ENCODE peak calls at places on chromosomes 5 and 9, in four cellular contexts. One of them, this sample, is unnamed. For H3K27me3, the result is how much of the 10 kb centered on the place peaks cover.

GRCh38 chr5:172115541-172115982 is 72.5 kb downstream of the STK10 start:
- DNase-seq in astrocyte: no peak
- DNase-seq in IMR-90: no peak
- DNase-seq in left ventricle myocardium inferior: no peak
- DNase-seq in this sample: no peak

GRCh38 chr9:4680178-4680535 is 788 bp downstream of the CDC37L1 start:
- DNase-seq in IMR-90: no peak
- DNase-seq in left ventricle myocardium inferior: no peak
- DNase-seq in astrocyte: no peak
- DNase-seq in this sample: no peak

GRCh38 chr9:16514131-16514530 is 356.3 kb downstream of the BNC2 start:
- DNase-seq in IMR-90: no peak
- DNase-seq in astrocyte: no peak
- DNase-seq in left ventricle myocardium inferior: no peak
- DNase-seq in this sample: no peak

GRCh38 chr5:16528382-16528849 is 62.8 kb upstream of the ZNF622 start:
- DNase-seq in astrocyte: no peak
- DNase-seq in left ventricle myocardium inferior: no peak
- DNase-seq in IMR-90: no peak
- DNase-seq in this sample: no peak

GRCh38 chr5:10303699-10304170 is 4.0 kb downstream of the CMBL start:
- DNase-seq in left ventricle myocardium inferior: no peak
- DNase-seq in IMR-90: no peak
- DNase-seq in astrocyte: no peak
- DNase-seq in this sample: no peak

GRCh38 chr9:6229604-6230003 is 14.0 kb downstream of the IL33 start:
- DNase-seq in astrocyte: no peak
- DNase-seq in IMR-90: peak
- DNase-seq in left ventricle myocardium inferior: no peak
- DNase-seq in this sample: peak

GRCh38 chr5:179612577-179613459 is 10.7 kb downstream of the HNRNPH1 start:
- DNase-seq in left ventricle myocardium inferior: no peak
- DNase-seq in IMR-90: no peak
- DNase-seq in astrocyte: no peak
- DNase-seq in this sample: no peak

GRCh38 chr5:35851282-35851681 is 5.4 kb upstream of the IL7R start:
- DNase-seq in IMR-90: peak
- DNase-seq in astrocyte: peak
- DNase-seq in left ventricle myocardium inferior: no peak
- DNase-seq in this sample: no peak

GRCh38 chr9:113646946-113647914 is 183.7 kb downstream of the RGS3 start:
- DNase-seq in IMR-90: no peak
- DNase-seq in left ventricle myocardium inferior: no peak
- DNase-seq in astrocyte: no peak
- DNase-seq in this sample: no peak

GRCh38 chr5:76332102-76332501 is 71.0 kb upstream of the IQGAP2 start:
- DNase-seq in astrocyte: no peak
- DNase-seq in IMR-90: no peak
- DNase-seq in left ventricle myocardium inferior: no peak
- DNase-seq in this sample: no peak

GRCh38 chr9:115327441-115328122 is 209.6 kb upstream of the TNC start:
- DNase-seq in astrocyte: peak
- DNase-seq in IMR-90: peak
- DNase-seq in left ventricle myocardium inferior: no peak
- DNase-seq in this sample: no peak

GRCh38 chr9:9718691-9719090 is 894.1 kb downstream of the PTPRD start:
- DNase-seq in left ventricle myocardium inferior: no peak
- DNase-seq in astrocyte: no peak
- DNase-seq in IMR-90: no peak
- DNase-seq in this sample: no peak

GRCh38 chr9:131635285-131635684 is 90.0 kb downstream of the PRRT1B start:
- DNase-seq in astrocyte: peak
- DNase-seq in IMR-90: peak
- DNase-seq in left ventricle myocardium inferior: peak
- DNase-seq in this sample: peak

GRCh38 chr5:157312492-157312891 is 46.6 kb downstream of the CYFIP2 start:
- DNase-seq in left ventricle myocardium inferior: no peak
- DNase-seq in astrocyte: peak
- DNase-seq in IMR-90: peak
- DNase-seq in this sample: peak

GRCh38 chr9:114034176-114034575 is 43.9 kb downstream of the AMBP start:
- DNase-seq in astrocyte: no peak
- DNase-seq in left ventricle myocardium inferior: no peak
- DNase-seq in IMR-90: no peak
- DNase-seq in this sample: no peak

GRCh38 chr5:76029739-76030138 is 53.4 kb upstream of the SV2C start:
- DNase-seq in IMR-90: no peak
- DNase-seq in astrocyte: no peak
- DNase-seq in left ventricle myocardium inferior: no peak
- DNase-seq in this sample: no peak

GRCh38 chr9:130498298-130498917 is 53.6 kb downstream of the ASS1 start:
- DNase-seq in left ventricle myocardium inferior: no peak
- DNase-seq in astrocyte: no peak
- DNase-seq in IMR-90: no peak
- DNase-seq in this sample: no peak

GRCh38 chr5:120614512-120614911 is 150.4 kb downstream of the PRR16 start:
- DNase-seq in left ventricle myocardium inferior: no peak
- DNase-seq in astrocyte: peak
- DNase-seq in IMR-90: peak
- DNase-seq in this sample: peak

GRCh38 chr5:67209141-67209771 is 12.7 kb upstream of the CD180 start:
- DNase-seq in IMR-90: peak
- DNase-seq in left ventricle myocardium inferior: peak
- DNase-seq in astrocyte: peak
- DNase-seq in this sample: peak

GRCh38 chr5:81802625-81803024 is 51.7 kb upstream of the SSBP2 start:
- DNase-seq in IMR-90: no peak
- DNase-seq in astrocyte: no peak
- DNase-seq in left ventricle myocardium inferior: no peak
- DNase-seq in this sample: no peak

GRCh38 chr5:6710078-6710477 is 3.2 kb upstream of the TENT4A start:
- DNase-seq in astrocyte: no peak
- DNase-seq in IMR-90: no peak
- DNase-seq in left ventricle myocardium inferior: no peak
- DNase-seq in this sample: no peak

GRCh38 chr9:121316852-121317373 is 49.0 kb downstream of the GSN start:
- DNase-seq in IMR-90: no peak
- DNase-seq in astrocyte: no peak
- DNase-seq in left ventricle myocardium inferior: no peak
- DNase-seq in this sample: no peak

GRCh38 chr5:61020415-61020814 is 75.4 kb downstream of the NDUFAF2 start:
- DNase-seq in astrocyte: peak
- DNase-seq in left ventricle myocardium inferior: no peak
- DNase-seq in IMR-90: peak
- DNase-seq in this sample: peak

GRCh38 chr5:7680260-7680659 is 170.7 kb downstream of the CFAP90 start:
- DNase-seq in astrocyte: peak
- DNase-seq in left ventricle myocardium inferior: no peak
- DNase-seq in IMR-90: no peak
- DNase-seq in this sample: no peak

GRCh38 chr5:32833621-32834102 is 122.5 kb downstream of the NPR3 start:
- DNase-seq in IMR-90: no peak
- DNase-seq in left ventricle myocardium inferior: no peak
- DNase-seq in astrocyte: no peak
- DNase-seq in this sample: no peak

GRCh38 chr5:91794856-91795548 is 411.9 kb upstream of the ARRDC3 start:
- DNase-seq in IMR-90: no peak
- DNase-seq in astrocyte: no peak
- DNase-seq in left ventricle myocardium inferior: no peak
- DNase-seq in this sample: peak

GRCh38 chr5:80885698-80886000 is 74.5 kb upstream of the RASGRF2 start:
- DNase-seq in astrocyte: no peak
- DNase-seq in IMR-90: no peak
- DNase-seq in left ventricle myocardium inferior: no peak
- DNase-seq in this sample: no peak

GRCh38 chr9:69030851-69031645 is 4.5 kb upstream of the FXN start:
- DNase-seq in astrocyte: peak
- DNase-seq in IMR-90: peak
- DNase-seq in left ventricle myocardium inferior: no peak
- DNase-seq in this sample: no peak

GRCh38 chr9:120931278-120932085 is 4.9 kb upstream of the TRAF1 start:
- DNase-seq in IMR-90: peak
- DNase-seq in astrocyte: peak
- DNase-seq in left ventricle myocardium inferior: no peak
- DNase-seq in this sample: no peak

GRCh38 chr9:75451505-75451904 is 363.2 kb downstream of the OSTF1 start:
- DNase-seq in left ventricle myocardium inferior: no peak
- DNase-seq in astrocyte: no peak
- DNase-seq in IMR-90: no peak
- DNase-seq in this sample: no peak

GRCh38 chr9:86142973-86143372 is 43.6 kb upstream of the GOLM1 start:
- DNase-seq in astrocyte: no peak
- DNase-seq in left ventricle myocardium inferior: no peak
- DNase-seq in IMR-90: no peak
- DNase-seq in this sample: no peak

GRCh38 chr5:131373265-131373664 is 109.4 kb downstream of the CDC42SE2 start:
- DNase-seq in astrocyte: no peak
- DNase-seq in left ventricle myocardium inferior: no peak
- DNase-seq in IMR-90: no peak
- DNase-seq in this sample: no peak

GRCh38 chr5:149677721-149678120 is 52.4 kb upstream of the PPARGC1B start:
- DNase-seq in IMR-90: no peak
- DNase-seq in left ventricle myocardium inferior: peak
- DNase-seq in astrocyte: no peak
- DNase-seq in this sample: no peak

GRCh38 chr9:129601082-129601674 is 19.7 kb downstream of the C9orf50 start:
- DNase-seq in left ventricle myocardium inferior: no peak
- DNase-seq in astrocyte: no peak
- DNase-seq in IMR-90: no peak
- DNase-seq in this sample: no peak

GRCh38 chr9:130451509-130452388 is 7.0 kb downstream of the ASS1 start:
- DNase-seq in astrocyte: peak
- DNase-seq in IMR-90: peak
- DNase-seq in left ventricle myocardium inferior: peak
- DNase-seq in this sample: peak

GRCh38 chr5:137858954-137859353 is 8.7 kb upstream of the MYOT start:
- DNase-seq in astrocyte: no peak
- DNase-seq in IMR-90: no peak
- DNase-seq in left ventricle myocardium inferior: no peak
- DNase-seq in this sample: no peak

GRCh38 chr5:178118345-178118744 is 5.0 kb downstream of the N4BP3 start:
- DNase-seq in astrocyte: no peak
- DNase-seq in IMR-90: no peak
- DNase-seq in left ventricle myocardium inferior: no peak
- DNase-seq in this sample: no peak

GRCh38 chr5:607541-608285 is 4.4 kb upstream of the CEP72 start:
- DNase-seq in astrocyte: no peak
- DNase-seq in IMR-90: no peak
- DNase-seq in left ventricle myocardium inferior: no peak
- DNase-seq in this sample: no peak

DNA sequence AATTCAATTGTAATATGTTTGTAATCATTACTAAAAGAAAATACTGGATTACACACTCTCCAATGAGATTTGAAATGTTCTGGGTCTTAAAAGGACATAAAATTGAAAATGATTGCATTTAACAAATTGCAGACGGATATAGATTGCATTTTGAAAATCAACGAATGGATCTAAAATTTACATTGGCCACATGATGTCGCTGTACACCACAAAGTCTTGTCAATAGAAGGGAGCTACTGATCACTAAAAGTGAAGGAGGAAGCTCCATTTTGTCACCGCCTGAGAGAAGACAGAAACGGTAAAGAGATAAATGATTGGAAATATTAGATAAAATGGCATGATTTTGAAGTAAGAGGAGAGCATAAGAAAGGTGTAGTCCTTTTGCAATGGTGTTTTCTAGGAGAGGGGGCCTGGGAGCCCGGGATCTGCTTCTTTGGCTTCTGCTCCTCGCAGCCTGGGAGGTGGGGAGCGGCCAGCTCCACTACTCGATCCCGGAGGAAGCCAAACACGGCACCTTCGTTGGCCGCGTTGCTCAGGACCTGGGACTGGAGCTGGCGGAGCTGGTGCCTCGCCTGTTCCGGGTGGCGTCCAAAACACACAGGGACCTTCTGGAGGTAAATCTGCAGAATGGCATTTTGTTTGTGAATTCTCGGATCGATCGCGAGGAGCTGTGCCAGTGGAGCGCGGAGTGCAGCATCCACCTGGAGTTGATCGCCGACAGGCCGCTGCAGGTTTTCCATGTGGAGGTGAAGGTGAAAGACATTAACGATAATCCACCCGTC is at the start of gene PCDHA1:
- DNase-seq in astrocyte: no peak
- DNase-seq in IMR-90: no peak
- DNase-seq in left ventricle myocardium inferior: no peak
- DNase-seq in this sample: no peak
- TF ChIP-seq CTCF in astrocyte: no peak
- TF ChIP-seq CTCF in IMR-90: no peak
- TF ChIP-seq CTCF in left ventricle myocardium inferior: no peak
- TF ChIP-seq CTCF in this sample: no peak

GRCh38 chr9:108080285-108080684 is 590.7 kb upstream of the KLF4 start:
- DNase-seq in astrocyte: no peak
- DNase-seq in left ventricle myocardium inferior: peak
- DNase-seq in IMR-90: no peak
- DNase-seq in this sample: no peak
- H3K4me3 ChIP-seq in astrocyte: no peak
- H3K4me3 ChIP-seq in left ventricle myocardium inferior: no peak
- H3K4me3 ChIP-seq in IMR-90: no peak
- H3K4me3 ChIP-seq in this sample: no peak

DNA sequence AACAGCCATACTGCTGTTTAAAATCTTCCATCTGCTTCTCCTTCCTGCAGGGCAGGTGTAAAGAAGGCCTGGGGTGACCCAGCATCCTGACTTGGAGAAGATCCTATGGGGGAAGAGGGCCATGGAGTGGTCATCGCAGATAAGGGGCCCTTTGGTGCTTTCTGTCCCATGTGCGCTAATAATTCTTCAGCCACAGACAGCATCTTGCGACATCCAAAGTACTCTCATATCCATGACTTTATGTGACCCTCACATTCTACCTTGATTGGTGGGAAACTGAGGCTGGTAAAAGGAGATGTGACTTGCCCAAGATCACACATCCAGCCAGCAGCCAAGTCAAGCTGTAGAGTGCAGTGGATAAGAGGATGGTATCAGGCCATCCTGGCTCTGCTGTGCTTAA is 44.3 kb upstream of the HAND1 start:
- DNase-seq in astrocyte: no peak
- DNase-seq in left ventricle myocardium inferior: no peak
- DNase-seq in IMR-90: no peak
- DNase-seq in this sample: no peak
- H3K27me3 ChIP-seq in astrocyte: under half
- H3K27me3 ChIP-seq in left ventricle myocardium inferior: under half
- H3K27me3 ChIP-seq in IMR-90: half or more
- H3K27me3 ChIP-seq in this sample: under half

DNA sequence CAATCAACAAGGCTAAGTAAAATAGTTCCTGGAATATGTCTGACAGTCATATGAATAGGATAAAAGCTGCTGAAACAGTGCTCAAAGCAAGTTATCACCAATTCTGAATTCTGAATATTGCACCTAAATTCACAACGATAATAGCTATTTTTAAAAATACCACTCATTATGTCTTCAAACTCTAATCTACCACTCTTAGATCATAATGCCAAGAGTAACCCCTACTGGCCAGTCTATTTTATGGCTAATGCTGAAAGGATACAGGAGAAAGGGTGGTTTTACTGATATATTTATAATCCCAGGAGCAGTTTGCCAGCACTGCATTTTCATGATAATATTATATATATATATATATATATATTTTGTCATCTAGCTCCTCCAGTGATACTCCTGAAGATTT is 232.8 kb downstream of the PDE4D start:
- DNase-seq in left ventricle myocardium inferior: no peak
- DNase-seq in astrocyte: no peak
- DNase-seq in IMR-90: peak
- DNase-seq in this sample: peak
- TF ChIP-seq CTCF in left ventricle myocardium inferior: peak
- TF ChIP-seq CTCF in astrocyte: peak
- TF ChIP-seq CTCF in IMR-90: peak
- TF ChIP-seq CTCF in this sample: peak

This sample was measured in brain microvascular endothelial cell.